ENCODE peak calls at places on chromosomes 12 and 14, in ten cellular contexts. One of them, this sample, is unnamed.

GRCh38 chr14:67934087-67934486 is 114.5 kb downstream of the RAD51B start:
- DNase-seq in non-pigmented ciliary epithelial cell: peak; percentile 55
- DNase-seq in astrocyte of the cerebellum: peak; percentile 77
- DNase-seq in stimulated activated CD4-positive, alpha-beta T cell treated with anti-CD3 and anti-CD28 coated beads, TNF-alpha, amount 100 ng/mL, for 4 hours: no peak
- DNase-seq in activated T-cell treated with anti-CD3 and anti-CD28 coated beads, Interleukin-2, amount 50 U/mL, for 72 hours: no peak
- DNase-seq in activated CD4-positive, CD25-positive, alpha-beta regulatory T cell treated with anti-CD3 and anti-CD28 coated beads, Interleukin-2, amount 50 U/mL, for 72 hours: no peak
- DNase-seq in right cardiac atrium: no peak
- DNase-seq in H4: peak; percentile 87
- DNase-seq in AG08396: peak; percentile 65
- DNase-seq in HEK293T: peak; percentile 59
- DNase-seq in this sample: peak; percentile 79

GRCh38 chr12:57904848-57905811 is 36.2 kb upstream of the ATP23 start:
- DNase-seq in non-pigmented ciliary epithelial cell: no peak
- DNase-seq in astrocyte of the cerebellum: peak; percentile 85
- DNase-seq in stimulated activated CD4-positive, alpha-beta T cell treated with anti-CD3 and anti-CD28 coated beads, TNF-alpha, amount 100 ng/mL, for 4 hours: peak; percentile 62
- DNase-seq in activated T-cell treated with anti-CD3 and anti-CD28 coated beads, Interleukin-2, amount 50 U/mL, for 72 hours: peak; percentile 82
- DNase-seq in activated CD4-positive, CD25-positive, alpha-beta regulatory T cell treated with anti-CD3 and anti-CD28 coated beads, Interleukin-2, amount 50 U/mL, for 72 hours: peak; percentile 85
- DNase-seq in right cardiac atrium: peak; percentile 90
- DNase-seq in H4: peak; percentile 86
- DNase-seq in AG08396: peak; percentile 81
- DNase-seq in HEK293T: peak; percentile 87
- DNase-seq in this sample: peak; percentile 86

GRCh38 chr14:104314251-104314941 is 176.0 kb downstream of the KIF26A start:
- DNase-seq in non-pigmented ciliary epithelial cell: no peak
- DNase-seq in astrocyte of the cerebellum: no peak
- DNase-seq in stimulated activated CD4-positive, alpha-beta T cell treated with anti-CD3 and anti-CD28 coated beads, TNF-alpha, amount 100 ng/mL, for 4 hours: no peak
- DNase-seq in activated T-cell treated with anti-CD3 and anti-CD28 coated beads, Interleukin-2, amount 50 U/mL, for 72 hours: no peak
- DNase-seq in activated CD4-positive, CD25-positive, alpha-beta regulatory T cell treated with anti-CD3 and anti-CD28 coated beads, Interleukin-2, amount 50 U/mL, for 72 hours: peak; percentile 19
- DNase-seq in right cardiac atrium: peak; percentile 42
- DNase-seq in H4: no peak
- DNase-seq in AG08396: no peak
- DNase-seq in HEK293T: no peak
- DNase-seq in this sample: no peak

GRCh38 chr12:3641428-3641883 is 111.5 kb downstream of the CRACR2A start:
- DNase-seq in non-pigmented ciliary epithelial cell: peak; percentile 59
- DNase-seq in astrocyte of the cerebellum: no peak
- DNase-seq in stimulated activated CD4-positive, alpha-beta T cell treated with anti-CD3 and anti-CD28 coated beads, TNF-alpha, amount 100 ng/mL, for 4 hours: no peak
- DNase-seq in activated T-cell treated with anti-CD3 and anti-CD28 coated beads, Interleukin-2, amount 50 U/mL, for 72 hours: no peak
- DNase-seq in activated CD4-positive, CD25-positive, alpha-beta regulatory T cell treated with anti-CD3 and anti-CD28 coated beads, Interleukin-2, amount 50 U/mL, for 72 hours: no peak
- DNase-seq in right cardiac atrium: no peak
- DNase-seq in H4: no peak
- DNase-seq in AG08396: peak; percentile 29
- DNase-seq in HEK293T: no peak
- DNase-seq in this sample: no peak

GRCh38 chr12:94930772-94931171 is 72.7 kb downstream of the NDUFA12 start:
- DNase-seq in non-pigmented ciliary epithelial cell: no peak
- DNase-seq in astrocyte of the cerebellum: no peak
- DNase-seq in stimulated activated CD4-positive, alpha-beta T cell treated with anti-CD3 and anti-CD28 coated beads, TNF-alpha, amount 100 ng/mL, for 4 hours: no peak
- DNase-seq in activated T-cell treated with anti-CD3 and anti-CD28 coated beads, Interleukin-2, amount 50 U/mL, for 72 hours: no peak
- DNase-seq in activated CD4-positive, CD25-positive, alpha-beta regulatory T cell treated with anti-CD3 and anti-CD28 coated beads, Interleukin-2, amount 50 U/mL, for 72 hours: no peak
- DNase-seq in right cardiac atrium: no peak
- DNase-seq in H4: no peak
- DNase-seq in AG08396: no peak
- DNase-seq in HEK293T: no peak
- DNase-seq in this sample: no peak

GRCh38 chr12:122950276-122950675 is 16.0 kb downstream of the ABCB9 start:
- DNase-seq in non-pigmented ciliary epithelial cell: no peak
- DNase-seq in astrocyte of the cerebellum: no peak
- DNase-seq in stimulated activated CD4-positive, alpha-beta T cell treated with anti-CD3 and anti-CD28 coated beads, TNF-alpha, amount 100 ng/mL, for 4 hours: no peak
- DNase-seq in activated T-cell treated with anti-CD3 and anti-CD28 coated beads, Interleukin-2, amount 50 U/mL, for 72 hours: no peak
- DNase-seq in activated CD4-positive, CD25-positive, alpha-beta regulatory T cell treated with anti-CD3 and anti-CD28 coated beads, Interleukin-2, amount 50 U/mL, for 72 hours: no peak
- DNase-seq in right cardiac atrium: peak; percentile 38
- DNase-seq in H4: no peak
- DNase-seq in AG08396: no peak
- DNase-seq in HEK293T: no peak
- DNase-seq in this sample: no peak

GRCh38 chr12:109679716-109680520 is 33.7 kb upstream of the FAM222A start:
- DNase-seq in non-pigmented ciliary epithelial cell: no peak
- DNase-seq in astrocyte of the cerebellum: no peak
- DNase-seq in stimulated activated CD4-positive, alpha-beta T cell treated with anti-CD3 and anti-CD28 coated beads, TNF-alpha, amount 100 ng/mL, for 4 hours: no peak
- DNase-seq in activated T-cell treated with anti-CD3 and anti-CD28 coated beads, Interleukin-2, amount 50 U/mL, for 72 hours: no peak
- DNase-seq in activated CD4-positive, CD25-positive, alpha-beta regulatory T cell treated with anti-CD3 and anti-CD28 coated beads, Interleukin-2, amount 50 U/mL, for 72 hours: no peak
- DNase-seq in right cardiac atrium: no peak
- DNase-seq in H4: no peak
- DNase-seq in AG08396: no peak
- DNase-seq in HEK293T: no peak
- DNase-seq in this sample: no peak

GRCh38 chr12:105480162-105480561 is 149.7 kb downstream of the C12orf75 start:
- DNase-seq in non-pigmented ciliary epithelial cell: no peak
- DNase-seq in astrocyte of the cerebellum: no peak
- DNase-seq in stimulated activated CD4-positive, alpha-beta T cell treated with anti-CD3 and anti-CD28 coated beads, TNF-alpha, amount 100 ng/mL, for 4 hours: no peak
- DNase-seq in activated T-cell treated with anti-CD3 and anti-CD28 coated beads, Interleukin-2, amount 50 U/mL, for 72 hours: no peak
- DNase-seq in activated CD4-positive, CD25-positive, alpha-beta regulatory T cell treated with anti-CD3 and anti-CD28 coated beads, Interleukin-2, amount 50 U/mL, for 72 hours: no peak
- DNase-seq in right cardiac atrium: no peak
- DNase-seq in H4: no peak
- DNase-seq in AG08396: no peak
- DNase-seq in HEK293T: no peak
- DNase-seq in this sample: no peak

GRCh38 chr14:89572566-89573398 is 155.7 kb upstream of the FOXN3 start:
- DNase-seq in non-pigmented ciliary epithelial cell: no peak
- DNase-seq in astrocyte of the cerebellum: no peak
- DNase-seq in stimulated activated CD4-positive, alpha-beta T cell treated with anti-CD3 and anti-CD28 coated beads, TNF-alpha, amount 100 ng/mL, for 4 hours: no peak
- DNase-seq in activated T-cell treated with anti-CD3 and anti-CD28 coated beads, Interleukin-2, amount 50 U/mL, for 72 hours: no peak
- DNase-seq in activated CD4-positive, CD25-positive, alpha-beta regulatory T cell treated with anti-CD3 and anti-CD28 coated beads, Interleukin-2, amount 50 U/mL, for 72 hours: no peak
- DNase-seq in right cardiac atrium: no peak
- DNase-seq in H4: no peak
- DNase-seq in AG08396: no peak
- DNase-seq in HEK293T: no peak
- DNase-seq in this sample: no peak

GRCh38 chr12:117680311-117680710 is 288.5 kb downstream of the KSR2 start:
- DNase-seq in non-pigmented ciliary epithelial cell: peak; percentile 24
- DNase-seq in astrocyte of the cerebellum: no peak
- DNase-seq in stimulated activated CD4-positive, alpha-beta T cell treated with anti-CD3 and anti-CD28 coated beads, TNF-alpha, amount 100 ng/mL, for 4 hours: no peak
- DNase-seq in activated T-cell treated with anti-CD3 and anti-CD28 coated beads, Interleukin-2, amount 50 U/mL, for 72 hours: no peak
- DNase-seq in activated CD4-positive, CD25-positive, alpha-beta regulatory T cell treated with anti-CD3 and anti-CD28 coated beads, Interleukin-2, amount 50 U/mL, for 72 hours: no peak
- DNase-seq in right cardiac atrium: no peak
- DNase-seq in H4: no peak
- DNase-seq in AG08396: no peak
- DNase-seq in HEK293T: no peak
- DNase-seq in this sample: no peak

GRCh38 chr12:22684526-22685118 is 59.7 kb downstream of the ETNK1 start:
- DNase-seq in non-pigmented ciliary epithelial cell: no peak
- DNase-seq in astrocyte of the cerebellum: peak; percentile 58
- DNase-seq in stimulated activated CD4-positive, alpha-beta T cell treated with anti-CD3 and anti-CD28 coated beads, TNF-alpha, amount 100 ng/mL, for 4 hours: no peak
- DNase-seq in activated T-cell treated with anti-CD3 and anti-CD28 coated beads, Interleukin-2, amount 50 U/mL, for 72 hours: no peak
- DNase-seq in activated CD4-positive, CD25-positive, alpha-beta regulatory T cell treated with anti-CD3 and anti-CD28 coated beads, Interleukin-2, amount 50 U/mL, for 72 hours: no peak
- DNase-seq in right cardiac atrium: no peak
- DNase-seq in H4: peak; percentile 23
- DNase-seq in AG08396: no peak
- DNase-seq in HEK293T: peak; percentile 12
- DNase-seq in this sample: no peak

GRCh38 chr12:50690923-50691322 is 73.0 kb upstream of the ATF1 start:
- DNase-seq in non-pigmented ciliary epithelial cell: no peak
- DNase-seq in astrocyte of the cerebellum: no peak
- DNase-seq in stimulated activated CD4-positive, alpha-beta T cell treated with anti-CD3 and anti-CD28 coated beads, TNF-alpha, amount 100 ng/mL, for 4 hours: no peak
- DNase-seq in activated T-cell treated with anti-CD3 and anti-CD28 coated beads, Interleukin-2, amount 50 U/mL, for 72 hours: no peak
- DNase-seq in activated CD4-positive, CD25-positive, alpha-beta regulatory T cell treated with anti-CD3 and anti-CD28 coated beads, Interleukin-2, amount 50 U/mL, for 72 hours: no peak
- DNase-seq in right cardiac atrium: peak; percentile 54
- DNase-seq in H4: no peak
- DNase-seq in AG08396: peak; percentile 23
- DNase-seq in HEK293T: no peak
- DNase-seq in this sample: no peak

GRCh38 chr12:67741234-67741633 is 92.7 kb downstream of the DYRK2 start:
- DNase-seq in non-pigmented ciliary epithelial cell: no peak
- DNase-seq in astrocyte of the cerebellum: no peak
- DNase-seq in stimulated activated CD4-positive, alpha-beta T cell treated with anti-CD3 and anti-CD28 coated beads, TNF-alpha, amount 100 ng/mL, for 4 hours: no peak
- DNase-seq in activated T-cell treated with anti-CD3 and anti-CD28 coated beads, Interleukin-2, amount 50 U/mL, for 72 hours: no peak
- DNase-seq in activated CD4-positive, CD25-positive, alpha-beta regulatory T cell treated with anti-CD3 and anti-CD28 coated beads, Interleukin-2, amount 50 U/mL, for 72 hours: no peak
- DNase-seq in right cardiac atrium: no peak
- DNase-seq in H4: no peak
- DNase-seq in AG08396: no peak
- DNase-seq in HEK293T: no peak
- DNase-seq in this sample: no peak

GRCh38 chr14:36941783-36942521 is 230.5 kb downstream of the SLC25A21 start:
- DNase-seq in non-pigmented ciliary epithelial cell: no peak
- DNase-seq in astrocyte of the cerebellum: peak; percentile 32
- DNase-seq in stimulated activated CD4-positive, alpha-beta T cell treated with anti-CD3 and anti-CD28 coated beads, TNF-alpha, amount 100 ng/mL, for 4 hours: peak; percentile 10
- DNase-seq in activated T-cell treated with anti-CD3 and anti-CD28 coated beads, Interleukin-2, amount 50 U/mL, for 72 hours: peak; percentile 48
- DNase-seq in activated CD4-positive, CD25-positive, alpha-beta regulatory T cell treated with anti-CD3 and anti-CD28 coated beads, Interleukin-2, amount 50 U/mL, for 72 hours: peak; percentile 62
- DNase-seq in right cardiac atrium: peak; percentile 81
- DNase-seq in H4: peak; percentile 67
- DNase-seq in AG08396: peak; percentile 50
- DNase-seq in HEK293T: peak; percentile 54
- DNase-seq in this sample: peak; percentile 31

GRCh38 chr14:71438684-71439083 is 493.5 kb upstream of the RGS6 start:
- DNase-seq in non-pigmented ciliary epithelial cell: no peak
- DNase-seq in astrocyte of the cerebellum: peak; percentile 35
- DNase-seq in stimulated activated CD4-positive, alpha-beta T cell treated with anti-CD3 and anti-CD28 coated beads, TNF-alpha, amount 100 ng/mL, for 4 hours: no peak
- DNase-seq in activated T-cell treated with anti-CD3 and anti-CD28 coated beads, Interleukin-2, amount 50 U/mL, for 72 hours: no peak
- DNase-seq in activated CD4-positive, CD25-positive, alpha-beta regulatory T cell treated with anti-CD3 and anti-CD28 coated beads, Interleukin-2, amount 50 U/mL, for 72 hours: no peak
- DNase-seq in right cardiac atrium: no peak
- DNase-seq in H4: no peak
- DNase-seq in AG08396: no peak
- DNase-seq in HEK293T: no peak
- DNase-seq in this sample: no peak

GRCh38 chr14:91899213-91899612 is 31.9 kb upstream of the TC2N start:
- DNase-seq in non-pigmented ciliary epithelial cell: no peak
- DNase-seq in astrocyte of the cerebellum: no peak
- DNase-seq in stimulated activated CD4-positive, alpha-beta T cell treated with anti-CD3 and anti-CD28 coated beads, TNF-alpha, amount 100 ng/mL, for 4 hours: no peak
- DNase-seq in activated T-cell treated with anti-CD3 and anti-CD28 coated beads, Interleukin-2, amount 50 U/mL, for 72 hours: no peak
- DNase-seq in activated CD4-positive, CD25-positive, alpha-beta regulatory T cell treated with anti-CD3 and anti-CD28 coated beads, Interleukin-2, amount 50 U/mL, for 72 hours: no peak
- DNase-seq in right cardiac atrium: no peak
- DNase-seq in H4: peak; percentile 31
- DNase-seq in AG08396: no peak
- DNase-seq in HEK293T: no peak
- DNase-seq in this sample: no peak

GRCh38 chr12:67220065-67220464 is 49.1 kb upstream of the CAND1 start:
- DNase-seq in non-pigmented ciliary epithelial cell: no peak
- DNase-seq in astrocyte of the cerebellum: no peak
- DNase-seq in stimulated activated CD4-positive, alpha-beta T cell treated with anti-CD3 and anti-CD28 coated beads, TNF-alpha, amount 100 ng/mL, for 4 hours: no peak
- DNase-seq in activated T-cell treated with anti-CD3 and anti-CD28 coated beads, Interleukin-2, amount 50 U/mL, for 72 hours: no peak
- DNase-seq in activated CD4-positive, CD25-positive, alpha-beta regulatory T cell treated with anti-CD3 and anti-CD28 coated beads, Interleukin-2, amount 50 U/mL, for 72 hours: no peak
- DNase-seq in right cardiac atrium: no peak
- DNase-seq in H4: peak; percentile 16
- DNase-seq in AG08396: no peak
- DNase-seq in HEK293T: peak; percentile 40
- DNase-seq in this sample: peak; percentile 25

GRCh38 chr14:88993946-88994345 is 169.5 kb downstream of the TTC8 start:
- DNase-seq in non-pigmented ciliary epithelial cell: no peak
- DNase-seq in astrocyte of the cerebellum: peak; percentile 13
- DNase-seq in stimulated activated CD4-positive, alpha-beta T cell treated with anti-CD3 and anti-CD28 coated beads, TNF-alpha, amount 100 ng/mL, for 4 hours: no peak
- DNase-seq in activated T-cell treated with anti-CD3 and anti-CD28 coated beads, Interleukin-2, amount 50 U/mL, for 72 hours: no peak
- DNase-seq in activated CD4-positive, CD25-positive, alpha-beta regulatory T cell treated with anti-CD3 and anti-CD28 coated beads, Interleukin-2, amount 50 U/mL, for 72 hours: no peak
- DNase-seq in right cardiac atrium: no peak
- DNase-seq in H4: peak; percentile 37
- DNase-seq in AG08396: no peak
- DNase-seq in HEK293T: no peak
- DNase-seq in this sample: no peak

GRCh38 chr14:54503476-54503875 is 6.2 kb upstream of the CGRRF1 start:
- DNase-seq in non-pigmented ciliary epithelial cell: no peak
- DNase-seq in astrocyte of the cerebellum: no peak
- DNase-seq in stimulated activated CD4-positive, alpha-beta T cell treated with anti-CD3 and anti-CD28 coated beads, TNF-alpha, amount 100 ng/mL, for 4 hours: no peak
- DNase-seq in activated T-cell treated with anti-CD3 and anti-CD28 coated beads, Interleukin-2, amount 50 U/mL, for 72 hours: no peak
- DNase-seq in activated CD4-positive, CD25-positive, alpha-beta regulatory T cell treated with anti-CD3 and anti-CD28 coated beads, Interleukin-2, amount 50 U/mL, for 72 hours: no peak
- DNase-seq in right cardiac atrium: no peak
- DNase-seq in H4: peak; percentile 51
- DNase-seq in AG08396: no peak
- DNase-seq in HEK293T: no peak
- DNase-seq in this sample: no peak

GRCh38 chr12:97267803-97268202 is 194.8 kb upstream of the RMST start:
- DNase-seq in non-pigmented ciliary epithelial cell: no peak
- DNase-seq in astrocyte of the cerebellum: no peak
- DNase-seq in stimulated activated CD4-positive, alpha-beta T cell treated with anti-CD3 and anti-CD28 coated beads, TNF-alpha, amount 100 ng/mL, for 4 hours: no peak
- DNase-seq in activated T-cell treated with anti-CD3 and anti-CD28 coated beads, Interleukin-2, amount 50 U/mL, for 72 hours: no peak
- DNase-seq in activated CD4-positive, CD25-positive, alpha-beta regulatory T cell treated with anti-CD3 and anti-CD28 coated beads, Interleukin-2, amount 50 U/mL, for 72 hours: no peak
- DNase-seq in right cardiac atrium: no peak
- DNase-seq in H4: no peak
- DNase-seq in AG08396: no peak
- DNase-seq in HEK293T: no peak
- DNase-seq in this sample: no peak

GRCh38 chr12:112575559-112576067 is 156.9 kb downstream of the PTPN11 start:
- DNase-seq in non-pigmented ciliary epithelial cell: no peak
- DNase-seq in astrocyte of the cerebellum: no peak
- DNase-seq in stimulated activated CD4-positive, alpha-beta T cell treated with anti-CD3 and anti-CD28 coated beads, TNF-alpha, amount 100 ng/mL, for 4 hours: no peak
- DNase-seq in activated T-cell treated with anti-CD3 and anti-CD28 coated beads, Interleukin-2, amount 50 U/mL, for 72 hours: no peak
- DNase-seq in activated CD4-positive, CD25-positive, alpha-beta regulatory T cell treated with anti-CD3 and anti-CD28 coated beads, Interleukin-2, amount 50 U/mL, for 72 hours: no peak
- DNase-seq in right cardiac atrium: no peak
- DNase-seq in H4: no peak
- DNase-seq in AG08396: no peak
- DNase-seq in HEK293T: no peak
- DNase-seq in this sample: no peak

GRCh38 chr14:105525861-105526780 is at the start of gene TMEM121:
- DNase-seq in non-pigmented ciliary epithelial cell: no peak
- DNase-seq in astrocyte of the cerebellum: no peak
- DNase-seq in stimulated activated CD4-positive, alpha-beta T cell treated with anti-CD3 and anti-CD28 coated beads, TNF-alpha, amount 100 ng/mL, for 4 hours: no peak
- DNase-seq in activated T-cell treated with anti-CD3 and anti-CD28 coated beads, Interleukin-2, amount 50 U/mL, for 72 hours: peak; percentile 48
- DNase-seq in activated CD4-positive, CD25-positive, alpha-beta regulatory T cell treated with anti-CD3 and anti-CD28 coated beads, Interleukin-2, amount 50 U/mL, for 72 hours: peak; percentile 42
- DNase-seq in right cardiac atrium: peak; percentile 74
- DNase-seq in H4: peak; percentile 51
- DNase-seq in AG08396: peak; percentile 76
- DNase-seq in HEK293T: peak; percentile 63
- DNase-seq in this sample: no peak

GRCh38 chr14:53391156-53391555 is 238.0 kb upstream of the DDHD1 start:
- DNase-seq in non-pigmented ciliary epithelial cell: no peak
- DNase-seq in astrocyte of the cerebellum: no peak
- DNase-seq in stimulated activated CD4-positive, alpha-beta T cell treated with anti-CD3 and anti-CD28 coated beads, TNF-alpha, amount 100 ng/mL, for 4 hours: no peak
- DNase-seq in activated T-cell treated with anti-CD3 and anti-CD28 coated beads, Interleukin-2, amount 50 U/mL, for 72 hours: no peak
- DNase-seq in activated CD4-positive, CD25-positive, alpha-beta regulatory T cell treated with anti-CD3 and anti-CD28 coated beads, Interleukin-2, amount 50 U/mL, for 72 hours: no peak
- DNase-seq in right cardiac atrium: no peak
- DNase-seq in H4: peak; percentile 21
- DNase-seq in AG08396: peak; percentile 23
- DNase-seq in HEK293T: no peak
- DNase-seq in this sample: no peak

GRCh38 chr12:13777374-13777773 is 204.0 kb downstream of the GRIN2B start:
- DNase-seq in non-pigmented ciliary epithelial cell: no peak
- DNase-seq in astrocyte of the cerebellum: no peak
- DNase-seq in stimulated activated CD4-positive, alpha-beta T cell treated with anti-CD3 and anti-CD28 coated beads, TNF-alpha, amount 100 ng/mL, for 4 hours: no peak
- DNase-seq in activated T-cell treated with anti-CD3 and anti-CD28 coated beads, Interleukin-2, amount 50 U/mL, for 72 hours: no peak
- DNase-seq in activated CD4-positive, CD25-positive, alpha-beta regulatory T cell treated with anti-CD3 and anti-CD28 coated beads, Interleukin-2, amount 50 U/mL, for 72 hours: no peak
- DNase-seq in right cardiac atrium: no peak
- DNase-seq in H4: no peak
- DNase-seq in AG08396: no peak
- DNase-seq in HEK293T: no peak
- DNase-seq in this sample: no peak

GRCh38 chr12:90058721-90059120 is 350.1 kb upstream of the ATP2B1 start:
- DNase-seq in non-pigmented ciliary epithelial cell: peak; percentile 70
- DNase-seq in astrocyte of the cerebellum: peak; percentile 91
- DNase-seq in stimulated activated CD4-positive, alpha-beta T cell treated with anti-CD3 and anti-CD28 coated beads, TNF-alpha, amount 100 ng/mL, for 4 hours: no peak
- DNase-seq in activated T-cell treated with anti-CD3 and anti-CD28 coated beads, Interleukin-2, amount 50 U/mL, for 72 hours: no peak
- DNase-seq in activated CD4-positive, CD25-positive, alpha-beta regulatory T cell treated with anti-CD3 and anti-CD28 coated beads, Interleukin-2, amount 50 U/mL, for 72 hours: no peak
- DNase-seq in right cardiac atrium: no peak
- DNase-seq in H4: peak; percentile 13
- DNase-seq in AG08396: peak; percentile 34
- DNase-seq in HEK293T: no peak
- DNase-seq in this sample: no peak

GRCh38 chr12:94980577-94980976 is 22.9 kb downstream of the NDUFA12 start:
- DNase-seq in non-pigmented ciliary epithelial cell: no peak
- DNase-seq in astrocyte of the cerebellum: no peak
- DNase-seq in stimulated activated CD4-positive, alpha-beta T cell treated with anti-CD3 and anti-CD28 coated beads, TNF-alpha, amount 100 ng/mL, for 4 hours: no peak
- DNase-seq in activated T-cell treated with anti-CD3 and anti-CD28 coated beads, Interleukin-2, amount 50 U/mL, for 72 hours: no peak
- DNase-seq in activated CD4-positive, CD25-positive, alpha-beta regulatory T cell treated with anti-CD3 and anti-CD28 coated beads, Interleukin-2, amount 50 U/mL, for 72 hours: no peak
- DNase-seq in right cardiac atrium: no peak
- DNase-seq in H4: peak; percentile 27
- DNase-seq in AG08396: no peak
- DNase-seq in HEK293T: no peak
- DNase-seq in this sample: no peak

GRCh38 chr12:96828169-96828789 is 78.8 kb upstream of the NEDD1 start:
- DNase-seq in non-pigmented ciliary epithelial cell: no peak
- DNase-seq in astrocyte of the cerebellum: no peak
- DNase-seq in stimulated activated CD4-positive, alpha-beta T cell treated with anti-CD3 and anti-CD28 coated beads, TNF-alpha, amount 100 ng/mL, for 4 hours: no peak
- DNase-seq in activated T-cell treated with anti-CD3 and anti-CD28 coated beads, Interleukin-2, amount 50 U/mL, for 72 hours: no peak
- DNase-seq in activated CD4-positive, CD25-positive, alpha-beta regulatory T cell treated with anti-CD3 and anti-CD28 coated beads, Interleukin-2, amount 50 U/mL, for 72 hours: no peak
- DNase-seq in right cardiac atrium: no peak
- DNase-seq in H4: no peak
- DNase-seq in AG08396: no peak
- DNase-seq in HEK293T: no peak
- DNase-seq in this sample: no peak

GRCh38 chr12:129550353-129550752 is 353.5 kb downstream of the TMEM132D start:
- DNase-seq in non-pigmented ciliary epithelial cell: no peak
- DNase-seq in astrocyte of the cerebellum: no peak
- DNase-seq in stimulated activated CD4-positive, alpha-beta T cell treated with anti-CD3 and anti-CD28 coated beads, TNF-alpha, amount 100 ng/mL, for 4 hours: no peak
- DNase-seq in activated T-cell treated with anti-CD3 and anti-CD28 coated beads, Interleukin-2, amount 50 U/mL, for 72 hours: no peak
- DNase-seq in activated CD4-positive, CD25-positive, alpha-beta regulatory T cell treated with anti-CD3 and anti-CD28 coated beads, Interleukin-2, amount 50 U/mL, for 72 hours: no peak
- DNase-seq in right cardiac atrium: no peak
- DNase-seq in H4: no peak
- DNase-seq in AG08396: no peak
- DNase-seq in HEK293T: no peak
- DNase-seq in this sample: no peak

This sample was measured in iPS DF 6.9.